ENCODE peak calls at places on chromosomes 16 and 17, in eight cellular contexts. C is colonic mucosa, U is esophagus muscularis mucosa, D is GM23338, P is omental fat pad, E is pancreas, F is WTC11, K is lower leg skin. M is an unnamed sample.
A peak's percentile ranks its signal among the peaks of the same experiment; 100 is the strongest.

GRCh38 chr17:32946375-32947135 is 18.6 kb downstream of the TMEM98 start:
- DNase-seq in C (no peak), U (no peak), D (no peak), P (no peak), E (peak; percentile 49), F (no peak), K (no peak), M (no peak)

GRCh38 chr16:74305978-74306784 is 9.6 kb downstream of the PSMD7 start:
- DNase-seq in C (no peak), U (no peak), D (no peak), P (no peak), E (no peak), F (no peak), K (no peak), M (no peak)

GRCh38 chr16:85611205-85611454 is 2.0 kb upstream of the GSE1 start:
- DNase-seq in C (no peak), U (no peak), D (no peak), P (no peak), E (no peak), F (no peak), K (peak; percentile 27), M (no peak)

GRCh38 chr16:86078121-86078600 is 179.2 kb downstream of the IRF8 start:
- DNase-seq in C (no peak), U (no peak), D (no peak), P (no peak), E (no peak), F (no peak), K (no peak), M (no peak)

GRCh38 chr17:66711936-66712335 is 123.0 kb upstream of the CACNG5 start:
- DNase-seq in C (peak; percentile 90), U (no peak), D (peak; percentile 56), P (no peak), E (peak; percentile 88), F (no peak), K (no peak), M (no peak)

GRCh38 chr16:67013238-67013822 is 15.6 kb upstream of the CBFB start:
- DNase-seq in C (no peak), U (no peak), D (peak; percentile 32), P (no peak), E (no peak), F (no peak), K (no peak), M (no peak)

GRCh38 chr17:39665642-39666221 is 583 bp downstream of the TCAP start:
- DNase-seq in C (no peak), U (no peak), D (no peak), P (no peak), E (no peak), F (peak; percentile 38), K (no peak), M (no peak)

GRCh38 chr17:34650361-34650760 is 71.0 kb downstream of the TMEM132E start:
- DNase-seq in C (no peak), U (no peak), D (no peak), P (no peak), E (no peak), F (no peak), K (no peak), M (no peak)

GRCh38 chr17:41648411-41649195 is 24.2 kb upstream of the KRT17 start:
- DNase-seq in C (peak; percentile 91), U (peak; percentile 94), D (peak; percentile 94), P (peak; percentile 67), E (peak; percentile 80), F (peak; percentile 94), K (peak; percentile 82), M (peak; percentile 81)

GRCh38 chr17:74125160-74125559 is 78.3 kb upstream of the RPL38 start:
- DNase-seq in C (no peak), U (no peak), D (no peak), P (no peak), E (no peak), F (no peak), K (no peak), M (no peak)

GRCh38 chr16:19400709-19401108 is 17.0 kb upstream of the TMC5 start:
- DNase-seq in C (no peak), U (no peak), D (peak; percentile 48), P (no peak), E (no peak), F (peak; percentile 47), K (no peak), M (no peak)
- TF ChIP-seq CTCF in C (no peak), U (no peak), D (peak; percentile 37), P (no peak), E (no peak), F (peak; percentile 24), K (no peak), M (no peak)

DNA sequence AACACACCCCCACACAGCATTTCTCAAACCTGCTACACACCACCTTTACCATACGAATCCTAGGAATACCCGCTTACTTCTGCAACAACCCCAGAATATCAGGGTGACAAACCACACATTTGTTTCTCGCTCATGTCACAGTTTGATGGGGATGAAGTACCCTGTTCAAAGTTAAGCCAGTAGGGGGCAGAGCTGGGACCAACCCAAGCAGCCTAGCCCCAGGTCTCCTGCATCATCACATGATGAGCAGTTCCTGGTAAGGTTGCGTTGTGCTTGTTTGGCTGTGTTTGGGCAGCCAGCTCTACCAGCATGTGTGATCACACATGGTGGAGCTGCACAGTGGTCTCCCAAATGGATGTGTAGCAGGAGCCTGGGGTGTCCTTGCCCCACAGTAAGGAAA is 103.6 kb upstream of the C16orf82 start:
- DNase-seq in C (peak; percentile 18), U (no peak), D (peak; percentile 81), P (no peak), E (no peak), F (peak; percentile 63), K (no peak), M (no peak)
- TF ChIP-seq CTCF in C (no peak), U (no peak), D (peak; percentile 63), P (no peak), E (no peak), F (peak; percentile 50), K (no peak), M (no peak)

GRCh38 chr16:57628008-57628781 is at the start of gene ADGRG1:
- DNase-seq in C (peak; percentile 52), U (no peak), D (peak; percentile 77), P (peak; percentile 79), E (peak; percentile 45), F (peak; percentile 54), K (peak; percentile 76), M (peak; percentile 34)

GRCh38 chr16:57624806-57625500 is 3.5 kb upstream of the ADGRG1 start:
- DNase-seq in C (no peak), U (no peak), D (no peak), P (no peak), E (no peak), F (no peak), K (no peak), M (no peak)

GRCh38 chr16:57628782-57629181 is 352 bp downstream of the ADGRG1 start:
- DNase-seq in C (no peak), U (no peak), D (no peak), P (no peak), E (no peak), F (no peak), K (no peak), M (no peak)

GRCh38 chr16:57626420-57627170 is 1.8 kb upstream of the ADGRG1 start:
- DNase-seq in C (no peak), U (no peak), D (no peak), P (no peak), E (no peak), F (no peak), K (no peak), M (no peak)

GRCh38 chr16:57627184-57627871 is 1.1 kb upstream of the ADGRG1 start:
- DNase-seq in C (no peak), U (no peak), D (peak; percentile 71), P (no peak), E (no peak), F (peak; percentile 44), K (no peak), M (no peak)
- TF ChIP-seq CTCF in C (no peak), U (no peak), D (peak; percentile 44), P (no peak), E (no peak), F (no peak), K (no peak), M (no peak)

GRCh38 chr17:81863833-81864768 is 3.8 kb upstream of the P4HB start:
- DNase-seq in C (no peak), U (no peak), D (peak; percentile 58), P (no peak), E (peak; percentile 47), F (no peak), K (no peak), M (no peak)
- TF ChIP-seq CTCF in C (no peak), U (no peak), D (peak; percentile 17), P (no peak), E (no peak), F (no peak), K (no peak), M (no peak)

GRCh38 chr16:64008131-64008530 is 1113.7 kb downstream of the CDH11 start:
- DNase-seq in C (no peak), U (no peak), D (no peak), P (no peak), E (no peak), F (no peak), K (no peak), M (no peak)
- TF ChIP-seq CTCF in C (no peak), U (no peak), D (no peak), P (no peak), E (no peak), F (no peak), K (no peak), M (no peak)

GRCh38 chr16:27193300-27193990 is 9.9 kb upstream of the KDM8 start:
- DNase-seq in C (no peak), U (no peak), D (no peak), P (no peak), E (no peak), F (no peak), K (no peak), M (no peak)
- TF ChIP-seq CTCF in C (no peak), U (no peak), D (no peak), P (no peak), E (no peak), F (no peak), K (no peak), M (no peak)

DNA sequence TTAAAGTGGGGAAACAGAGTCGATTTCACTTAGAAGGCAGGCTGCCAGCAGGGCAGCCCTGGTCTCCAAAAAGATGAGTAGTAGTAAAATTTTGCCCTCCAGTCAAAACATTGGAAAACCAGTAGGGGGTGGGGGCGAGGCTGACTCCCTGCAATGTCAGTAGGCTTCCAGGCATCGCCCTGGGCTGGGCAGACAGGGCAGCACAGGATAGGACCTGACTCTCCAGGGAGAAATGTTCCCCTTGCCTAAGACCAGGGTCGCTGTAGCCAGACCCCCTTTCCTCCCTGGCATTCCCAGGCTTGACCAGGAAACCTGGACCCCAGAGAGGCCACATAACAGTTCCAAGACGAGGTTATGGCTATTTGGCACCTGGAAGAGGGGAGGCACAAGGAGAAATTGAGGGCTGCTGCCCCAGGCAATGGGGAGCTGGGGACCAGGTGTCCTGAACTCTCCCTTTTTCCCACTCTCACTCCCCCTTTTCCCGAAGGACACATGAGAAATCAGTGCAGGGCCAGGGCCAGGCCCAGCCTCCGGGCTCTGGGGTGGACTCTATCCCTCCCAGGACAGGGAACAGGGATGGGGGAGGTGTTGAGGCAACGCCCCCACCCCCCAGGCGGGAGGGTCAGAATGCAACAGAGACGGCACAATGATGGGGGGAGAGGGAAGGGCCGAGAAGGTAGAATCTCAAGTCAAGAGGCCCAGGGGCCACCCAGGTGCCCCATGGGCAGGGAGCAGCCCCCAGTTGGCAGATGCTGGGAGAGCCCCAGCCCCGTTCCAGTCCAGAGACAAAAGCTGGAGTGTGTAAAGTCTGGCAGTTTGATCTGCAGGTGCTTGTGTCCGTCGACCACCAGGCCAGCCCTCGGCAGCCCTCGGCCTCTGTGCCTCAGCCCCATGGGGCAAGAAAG is 4.5 kb upstream of the SAMD14 start:
- DNase-seq in C (no peak), U (no peak), D (no peak), P (no peak), E (no peak), F (no peak), K (no peak), M (no peak)
- TF ChIP-seq CTCF in C (no peak), U (no peak), D (no peak), P (no peak), E (no peak), F (no peak), K (no peak), M (no peak)

GRCh38 chr17:31374083-31374447 is 17.4 kb upstream of the RAB11FIP4 start:
- DNase-seq in C (no peak), U (no peak), D (no peak), P (no peak), E (no peak), F (no peak), K (no peak), M (no peak)
- TF ChIP-seq CTCF in C (no peak), U (no peak), D (no peak), P (no peak), E (no peak), F (no peak), K (no peak), M (no peak)

M was measured in natural killer cell.